ENCODE peak calls at places on chromosomes 7 and 10, in seven cellular contexts. One of them, this sample, is unnamed. For H3K9me3 and H3K4me1, the result is how much of the 10 kb centered on the place peaks cover.

GRCh38 chr10:93921338-93921737 is 27.6 kb downstream of the SLC35G1 start:
- DNase-seq in hepatocyte: no peak
- DNase-seq in adrenal gland: no peak
- DNase-seq in tibial nerve: no peak
- DNase-seq in uterus: no peak
- DNase-seq in body of pancreas: peak
- DNase-seq in GM12878: no peak
- DNase-seq in this sample: no peak

GRCh38 chr10:72133517-72133916 is 45.2 kb upstream of the SPOCK2 start:
- DNase-seq in uterus: no peak
- DNase-seq in GM12878: peak
- DNase-seq in hepatocyte: no peak
- DNase-seq in adrenal gland: no peak
- DNase-seq in body of pancreas: no peak
- DNase-seq in tibial nerve: no peak
- DNase-seq in this sample: no peak

GRCh38 chr7:140005754-140006503 is 56.8 kb downstream of the PARP12 start:
- DNase-seq in GM12878: no peak
- DNase-seq in body of pancreas: peak
- DNase-seq in hepatocyte: peak
- DNase-seq in adrenal gland: peak
- DNase-seq in uterus: no peak
- DNase-seq in tibial nerve: no peak
- DNase-seq in this sample: peak

GRCh38 chr7:96184783-96185182 is 137.1 kb downstream of the SLC25A13 start:
- DNase-seq in body of pancreas: no peak
- DNase-seq in hepatocyte: no peak
- DNase-seq in tibial nerve: no peak
- DNase-seq in adrenal gland: no peak
- DNase-seq in GM12878: no peak
- DNase-seq in uterus: no peak
- DNase-seq in this sample: no peak

GRCh38 chr10:46559231-46559671 is 2.8 kb upstream of the GPRIN2 start:
- DNase-seq in body of pancreas: peak
- DNase-seq in GM12878: no peak
- DNase-seq in uterus: no peak
- DNase-seq in tibial nerve: no peak
- DNase-seq in hepatocyte: no peak
- DNase-seq in adrenal gland: no peak
- DNase-seq in this sample: peak

GRCh38 chr7:69232445-69233376 is 365.6 kb upstream of the AUTS2 start:
- DNase-seq in uterus: no peak
- DNase-seq in GM12878: no peak
- DNase-seq in tibial nerve: no peak
- DNase-seq in hepatocyte: no peak
- DNase-seq in body of pancreas: no peak
- DNase-seq in adrenal gland: no peak
- DNase-seq in this sample: no peak

GRCh38 chr10:110610308-110610774 is 33.8 kb upstream of the RBM20 start:
- DNase-seq in adrenal gland: peak
- DNase-seq in tibial nerve: no peak
- DNase-seq in body of pancreas: peak
- DNase-seq in uterus: no peak
- DNase-seq in hepatocyte: peak
- DNase-seq in GM12878: peak
- DNase-seq in this sample: peak

GRCh38 chr7:45920543-45921380 is at the start of gene IGFBP3:
- DNase-seq in adrenal gland: no peak
- DNase-seq in uterus: peak
- DNase-seq in hepatocyte: peak
- DNase-seq in GM12878: no peak
- DNase-seq in body of pancreas: peak
- DNase-seq in tibial nerve: no peak
- DNase-seq in this sample: peak

GRCh38 chr10:72261323-72262018 is 12.3 kb upstream of the DDIT4 start:
- DNase-seq in hepatocyte: peak
- DNase-seq in uterus: no peak
- DNase-seq in body of pancreas: no peak
- DNase-seq in tibial nerve: no peak
- DNase-seq in adrenal gland: no peak
- DNase-seq in GM12878: peak
- DNase-seq in this sample: peak

GRCh38 chr7:111138196-111138569 is 47.3 kb downstream of the LRRN3 start:
- DNase-seq in uterus: no peak
- DNase-seq in hepatocyte: no peak
- DNase-seq in body of pancreas: peak
- DNase-seq in tibial nerve: no peak
- DNase-seq in GM12878: peak
- DNase-seq in adrenal gland: peak
- DNase-seq in this sample: no peak

GRCh38 chr7:140316165-140316661 is 82.1 kb downstream of the SLC37A3 start:
- DNase-seq in hepatocyte: peak
- DNase-seq in GM12878: no peak
- DNase-seq in tibial nerve: peak
- DNase-seq in body of pancreas: peak
- DNase-seq in adrenal gland: peak
- DNase-seq in uterus: peak
- DNase-seq in this sample: no peak

GRCh38 chr10:100372415-100373297 is 25.6 kb downstream of the SCD start:
- DNase-seq in adrenal gland: no peak
- DNase-seq in GM12878: no peak
- DNase-seq in body of pancreas: no peak
- DNase-seq in hepatocyte: no peak
- DNase-seq in tibial nerve: no peak
- DNase-seq in uterus: no peak
- DNase-seq in this sample: no peak

GRCh38 chr10:114266521-114266920 is 27.5 kb downstream of the VWA2 start:
- DNase-seq in adrenal gland: peak
- DNase-seq in tibial nerve: no peak
- DNase-seq in uterus: no peak
- DNase-seq in body of pancreas: peak
- DNase-seq in GM12878: no peak
- DNase-seq in hepatocyte: peak
- DNase-seq in this sample: no peak

DNA sequence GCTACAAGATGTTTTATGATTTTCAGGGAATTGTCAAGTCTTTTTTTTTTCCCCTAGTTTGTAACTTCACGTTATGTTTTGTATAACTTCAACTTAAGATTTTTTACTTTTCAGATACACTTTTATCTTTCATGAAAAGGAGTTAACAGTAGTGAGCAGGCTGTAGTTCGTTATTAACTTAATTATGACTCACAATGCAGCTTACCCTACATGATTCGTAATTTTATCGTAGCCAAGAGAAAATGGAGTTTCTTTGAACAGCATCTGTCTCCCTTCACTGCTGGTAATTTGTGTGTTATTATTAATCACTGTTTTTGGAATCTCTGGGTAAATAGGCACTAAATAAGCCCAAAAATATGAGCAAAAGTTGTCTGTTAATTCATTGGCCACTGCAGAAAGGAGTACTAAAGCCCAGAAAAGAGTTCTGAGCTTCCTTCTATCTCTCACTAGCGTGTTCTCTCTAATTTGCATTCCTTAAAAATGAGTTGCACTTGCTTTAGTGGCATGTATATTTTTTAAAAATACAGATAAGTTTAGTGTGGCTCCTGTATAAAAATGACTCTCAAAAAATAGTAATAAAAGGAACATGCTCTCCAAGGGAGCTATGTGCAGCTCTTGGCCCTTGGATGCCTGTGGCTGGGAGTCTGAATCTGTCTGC is 36.1 kb downstream of the RALA start:
- DNase-seq in GM12878: no peak
- DNase-seq in hepatocyte: no peak
- DNase-seq in tibial nerve: no peak
- DNase-seq in body of pancreas: no peak
- DNase-seq in uterus: no peak
- DNase-seq in adrenal gland: no peak
- DNase-seq in this sample: no peak
- H3K9me3 ChIP-seq in GM12878: under half
- H3K9me3 ChIP-seq in hepatocyte: under half
- H3K9me3 ChIP-seq in tibial nerve: under half
- H3K9me3 ChIP-seq in body of pancreas: under half
- H3K9me3 ChIP-seq in uterus: under half
- H3K9me3 ChIP-seq in adrenal gland: under half
- H3K9me3 ChIP-seq in this sample: under half

GRCh38 chr7:108014200-108014599 is 11.2 kb upstream of the LAMB1 start:
- DNase-seq in GM12878: no peak
- DNase-seq in adrenal gland: no peak
- DNase-seq in uterus: no peak
- DNase-seq in body of pancreas: no peak
- DNase-seq in tibial nerve: no peak
- DNase-seq in hepatocyte: no peak
- DNase-seq in this sample: no peak
- H3K4me1 ChIP-seq in GM12878: under half
- H3K4me1 ChIP-seq in adrenal gland: under half
- H3K4me1 ChIP-seq in uterus: under half
- H3K4me1 ChIP-seq in body of pancreas: half or more
- H3K4me1 ChIP-seq in tibial nerve: under half
- H3K4me1 ChIP-seq in hepatocyte: under half
- H3K4me1 ChIP-seq in this sample: half or more

DNA sequence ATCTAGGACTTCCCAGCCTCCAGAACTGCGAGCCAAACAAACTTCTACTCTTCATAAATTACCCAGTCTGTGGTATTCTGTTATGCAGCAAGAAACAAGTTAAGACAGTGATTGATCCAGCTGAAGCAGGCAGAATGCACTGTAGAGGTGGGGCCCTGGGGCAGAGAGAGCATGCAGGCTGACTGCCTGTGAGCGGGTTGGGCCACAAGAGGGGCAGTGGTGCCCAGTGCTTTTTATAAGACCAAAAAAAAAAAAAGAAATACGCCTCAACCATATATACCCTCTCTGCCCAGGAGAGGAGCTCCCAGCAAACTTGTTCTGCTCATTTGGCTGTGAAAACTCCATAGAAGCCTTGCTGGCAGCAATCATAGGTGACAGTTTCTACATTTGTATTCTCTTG is 104.7 kb downstream of the SORBS1 start:
- DNase-seq in uterus: no peak
- DNase-seq in body of pancreas: no peak
- DNase-seq in tibial nerve: no peak
- DNase-seq in hepatocyte: peak
- DNase-seq in GM12878: no peak
- DNase-seq in adrenal gland: no peak
- DNase-seq in this sample: no peak
- TF ChIP-seq CTCF in uterus: no peak
- TF ChIP-seq CTCF in body of pancreas: no peak
- TF ChIP-seq CTCF in tibial nerve: no peak
- TF ChIP-seq CTCF in hepatocyte: peak
- TF ChIP-seq CTCF in GM12878: no peak
- TF ChIP-seq CTCF in adrenal gland: no peak
- TF ChIP-seq CTCF in this sample: no peak

DNA sequence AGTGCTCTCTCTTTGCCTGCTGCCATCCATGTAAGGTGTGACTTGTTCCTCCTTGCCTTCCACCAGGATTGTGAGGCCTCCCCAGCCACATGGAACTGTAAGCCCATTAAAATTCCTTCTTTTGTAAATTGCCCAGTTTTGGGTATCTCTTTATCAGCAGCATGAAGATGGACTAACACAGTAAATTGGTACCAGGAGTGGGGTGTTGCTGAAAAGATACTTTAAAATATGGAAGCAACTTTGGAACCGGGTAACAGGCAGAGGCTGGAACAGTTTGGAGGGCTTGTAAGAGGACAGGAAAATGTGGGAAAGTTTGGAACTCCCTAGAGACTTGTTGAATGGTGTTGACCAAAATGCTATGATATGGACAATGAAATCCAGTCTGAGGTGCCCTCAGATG is 63.8 kb upstream of the PPP1R9A start:
- DNase-seq in hepatocyte: no peak
- DNase-seq in tibial nerve: no peak
- DNase-seq in GM12878: no peak
- DNase-seq in body of pancreas: no peak
- DNase-seq in adrenal gland: no peak
- DNase-seq in uterus: no peak
- DNase-seq in this sample: no peak
- H3K9me3 ChIP-seq in hepatocyte: under half
- H3K9me3 ChIP-seq in tibial nerve: under half
- H3K9me3 ChIP-seq in GM12878: under half
- H3K9me3 ChIP-seq in body of pancreas: under half
- H3K9me3 ChIP-seq in adrenal gland: under half
- H3K9me3 ChIP-seq in uterus: under half
- H3K9me3 ChIP-seq in this sample: under half

DNA sequence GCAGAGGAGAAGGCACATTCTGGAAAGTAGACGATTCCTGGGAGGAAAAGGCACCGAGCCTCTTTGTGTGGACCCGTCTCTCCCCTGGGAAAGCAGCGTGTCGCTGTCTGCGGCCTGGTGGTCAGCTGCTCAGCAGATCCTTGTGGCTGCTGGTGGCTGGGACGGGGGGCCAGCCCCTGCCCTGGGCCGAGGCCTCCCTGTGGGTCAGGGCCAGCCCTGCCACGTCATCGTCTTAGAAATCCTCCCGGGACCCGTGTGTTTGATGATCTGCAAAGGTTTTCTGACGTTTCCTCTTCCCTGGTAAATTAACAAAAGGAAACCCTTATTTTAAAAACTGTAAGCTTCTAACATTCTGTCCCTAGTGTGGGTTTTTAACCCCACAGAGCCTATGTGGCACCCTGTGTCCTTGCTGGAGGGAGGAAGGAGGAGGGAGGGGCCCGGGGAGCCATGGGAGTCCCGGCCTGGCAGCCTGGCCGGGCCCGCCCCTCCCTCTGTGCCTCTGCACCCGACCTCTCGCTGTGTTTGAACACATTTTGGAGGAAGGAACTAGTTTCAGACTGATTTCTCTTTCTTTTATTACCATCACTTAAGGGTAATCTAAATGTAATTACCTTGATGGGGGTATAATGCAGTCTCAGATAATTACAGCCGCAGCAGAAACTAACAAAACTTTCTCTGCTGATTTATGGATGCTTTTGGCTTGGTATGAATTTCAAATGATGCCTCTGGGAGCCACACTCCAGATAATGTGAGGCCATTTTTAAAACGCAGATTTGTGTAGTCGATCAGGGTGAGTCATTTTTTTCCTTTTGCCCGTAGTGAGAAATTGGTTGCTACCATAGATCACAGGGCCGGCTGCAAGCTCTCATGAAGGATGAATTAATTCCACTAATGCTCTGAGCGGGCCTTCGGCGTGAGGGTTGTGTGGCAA is 85.5 kb downstream of the NKX6-2 start:
- DNase-seq in body of pancreas: no peak
- DNase-seq in adrenal gland: peak
- DNase-seq in GM12878: no peak
- DNase-seq in uterus: peak
- DNase-seq in hepatocyte: no peak
- DNase-seq in tibial nerve: no peak
- DNase-seq in this sample: no peak
- H3K4me1 ChIP-seq in body of pancreas: under half
- H3K4me1 ChIP-seq in adrenal gland: under half
- H3K4me1 ChIP-seq in GM12878: under half
- H3K4me1 ChIP-seq in uterus: under half
- H3K4me1 ChIP-seq in hepatocyte: under half
- H3K4me1 ChIP-seq in tibial nerve: under half
- H3K4me1 ChIP-seq in this sample: under half

This sample was measured in Caco-2.